ENCODE peak calls at places on chromosomes 12 and 14, in ten cellular contexts. T is dorsolateral prefrontal cortex, M is NCI-H1092, Z is HAP-1, R is COR-L47, C is HT1080, N is M059J, Y is occipital lobe, X is left lung, G is HepG2. O is an unnamed sample.

GRCh38 chr12:54413284-54414190 is 5.5 kb downstream of the ITGA5 start:
- DNase-seq in T (no peak), M (no peak), Z (no peak), R (no peak), C (peak; percentile 82), N (peak; percentile 81), Y (no peak), X (peak; percentile 72), G (no peak), O (no peak)

GRCh38 chr12:42278116-42278485 is 40.1 kb upstream of the YAF2 start:
- DNase-seq in T (no peak), M (no peak), Z (no peak), R (no peak), C (no peak), N (peak; percentile 8), Y (no peak), X (no peak), G (no peak), O (no peak)

GRCh38 chr14:100586520-100587247 is 533 bp downstream of the BEGAIN start:
- DNase-seq in T (no peak), M (no peak), Z (peak; percentile 61), R (peak; percentile 63), C (no peak), N (peak; percentile 41), Y (no peak), X (no peak), G (no peak), O (peak; percentile 84)

GRCh38 chr14:99862111-99862510 is 68.9 kb downstream of the EML1 start:
- DNase-seq in T (no peak), M (no peak), Z (no peak), R (no peak), C (peak; percentile 23), N (peak; percentile 55), Y (no peak), X (no peak), G (no peak), O (no peak)

GRCh38 chr12:124514996-124515932 is 52.1 kb downstream of the NCOR2 start:
- DNase-seq in T (no peak), M (no peak), Z (no peak), R (no peak), C (no peak), N (no peak), Y (no peak), X (no peak), G (no peak), O (no peak)

GRCh38 chr12:112347521-112347920 is 34.7 kb downstream of the HECTD4 start:
- DNase-seq in T (peak; percentile 71), M (no peak), Z (no peak), R (no peak), C (peak; percentile 36), N (peak; percentile 49), Y (no peak), X (no peak), G (no peak), O (no peak)

GRCh38 chr12:45688188-45688587 is 41.3 kb upstream of the ARID2 start:
- DNase-seq in T (no peak), M (no peak), Z (no peak), R (peak; percentile 17), C (no peak), N (peak; percentile 54), Y (no peak), X (no peak), G (no peak), O (peak; percentile 32)

GRCh38 chr12:50922820-50923219 is 29.5 kb upstream of the HIGD1C start:
- DNase-seq in T (no peak), M (no peak), Z (no peak), R (no peak), C (no peak), N (no peak), Y (no peak), X (no peak), G (no peak), O (no peak)

GRCh38 chr12:5293773-5294172 is 138.1 kb upstream of the NTF3 start:
- DNase-seq in T (no peak), M (no peak), Z (no peak), R (no peak), C (no peak), N (no peak), Y (no peak), X (no peak), G (no peak), O (no peak)

GRCh38 chr12:52767020-52767379 is 10.1 kb downstream of the KRT76 start:
- DNase-seq in T (no peak), M (no peak), Z (no peak), R (no peak), C (no peak), N (no peak), Y (no peak), X (no peak), G (no peak), O (no peak)

GRCh38 chr12:62785941-62786559 is 148.9 kb downstream of the PPM1H start:
- DNase-seq in T (no peak), M (peak; percentile 10), Z (no peak), R (no peak), C (peak; percentile 100), N (peak; percentile 99), Y (no peak), X (peak; percentile 62), G (no peak), O (no peak)

GRCh38 chr12:48947727-48948126 is 9.6 kb downstream of the ARF3 start:
- DNase-seq in T (no peak), M (no peak), Z (no peak), R (no peak), C (no peak), N (no peak), Y (no peak), X (no peak), G (no peak), O (no peak)

GRCh38 chr14:31090872-31091764 is 64.9 kb upstream of the STRN3 start:
- DNase-seq in T (no peak), M (no peak), Z (peak; percentile 18), R (no peak), C (peak; percentile 85), N (peak; percentile 83), Y (no peak), X (no peak), G (peak; percentile 97), O (peak; percentile 22)

GRCh38 chr14:105089746-105090492 is 24.7 kb upstream of the GPR132 start:
- DNase-seq in T (no peak), M (no peak), Z (no peak), R (no peak), C (no peak), N (peak; percentile 26), Y (no peak), X (no peak), G (no peak), O (no peak)

GRCh38 chr12:124217508-124217981 is 77.3 kb upstream of the RFLNA start:
- DNase-seq in T (peak; percentile 29), M (no peak), Z (peak; percentile 45), R (peak; percentile 34), C (no peak), N (peak; percentile 41), Y (no peak), X (no peak), G (no peak), O (peak; percentile 68)

GRCh38 chr14:21257395-21258193 is 11.6 kb downstream of the HNRNPC start:
- DNase-seq in T (no peak), M (no peak), Z (no peak), R (no peak), C (no peak), N (peak; percentile 56), Y (no peak), X (no peak), G (no peak), O (no peak)

O was measured in NCI-H1417.